ENCODE peak calls at places on chromosomes 13 and 19, in seven cellular contexts. One of them, this sample, is unnamed.

GRCh38 chr19:13428352-13428751 is 77.9 kb downstream of the CACNA1A start:
- DNase-seq in thoracic aorta: no peak
- DNase-seq in BE2C: peak; percentile 19
- DNase-seq in fibroblast of villous mesenchyme: peak; percentile 2
- DNase-seq in gastrocnemius medialis: no peak
- DNase-seq in astrocyte of the spinal cord: no peak
- DNase-seq in A673: peak; percentile 35
- DNase-seq in this sample: no peak

GRCh38 chr19:30069535-30070197 is 127.6 kb downstream of the URI1 start:
- DNase-seq in gastrocnemius medialis: no peak
- DNase-seq in A673: no peak
- DNase-seq in astrocyte of the spinal cord: no peak
- DNase-seq in BE2C: no peak
- DNase-seq in thoracic aorta: no peak
- DNase-seq in fibroblast of villous mesenchyme: no peak
- DNase-seq in this sample: no peak

GRCh38 chr13:27171244-27171829 is at the start of gene USP12:
- DNase-seq in thoracic aorta: peak; percentile 15
- DNase-seq in gastrocnemius medialis: no peak
- DNase-seq in fibroblast of villous mesenchyme: peak; percentile 28
- DNase-seq in A673: peak; percentile 54
- DNase-seq in BE2C: peak; percentile 71
- DNase-seq in astrocyte of the spinal cord: no peak
- DNase-seq in this sample: no peak

GRCh38 chr19:46714523-46715106 is 2.3 kb downstream of the PRKD2 start:
- DNase-seq in A673: no peak
- DNase-seq in astrocyte of the spinal cord: no peak
- DNase-seq in BE2C: no peak
- DNase-seq in fibroblast of villous mesenchyme: peak; percentile 50
- DNase-seq in gastrocnemius medialis: no peak
- DNase-seq in thoracic aorta: no peak
- DNase-seq in this sample: no peak

GRCh38 chr13:33285420-33286124 is at the start of gene STARD13:
- DNase-seq in astrocyte of the spinal cord: peak; percentile 98
- DNase-seq in gastrocnemius medialis: peak; percentile 92
- DNase-seq in fibroblast of villous mesenchyme: peak; percentile 98
- DNase-seq in A673: peak; percentile 98
- DNase-seq in BE2C: peak; percentile 87
- DNase-seq in thoracic aorta: peak; percentile 93
- DNase-seq in this sample: peak; percentile 96

GRCh38 chr13:46845146-46845545 is 48.2 kb upstream of the ESD start:
- DNase-seq in thoracic aorta: no peak
- DNase-seq in A673: no peak
- DNase-seq in gastrocnemius medialis: no peak
- DNase-seq in astrocyte of the spinal cord: no peak
- DNase-seq in BE2C: no peak
- DNase-seq in fibroblast of villous mesenchyme: no peak
- DNase-seq in this sample: no peak

GRCh38 chr13:61608138-61608537 is 192.5 kb upstream of the PCDH20 start:
- DNase-seq in fibroblast of villous mesenchyme: no peak
- DNase-seq in A673: no peak
- DNase-seq in gastrocnemius medialis: no peak
- DNase-seq in astrocyte of the spinal cord: no peak
- DNase-seq in thoracic aorta: no peak
- DNase-seq in BE2C: no peak
- DNase-seq in this sample: no peak

GRCh38 chr19:13082192-13083007 is 20.3 kb downstream of the LYL1 start:
- DNase-seq in gastrocnemius medialis: no peak
- DNase-seq in BE2C: peak; percentile 80
- DNase-seq in fibroblast of villous mesenchyme: peak; percentile 56
- DNase-seq in astrocyte of the spinal cord: peak; percentile 95
- DNase-seq in A673: peak; percentile 51
- DNase-seq in thoracic aorta: no peak
- DNase-seq in this sample: no peak

GRCh38 chr19:54136086-54136863 is 1.3 kb upstream of the CNOT3 start:
- DNase-seq in A673: no peak
- DNase-seq in astrocyte of the spinal cord: no peak
- DNase-seq in gastrocnemius medialis: no peak
- DNase-seq in fibroblast of villous mesenchyme: no peak
- DNase-seq in BE2C: no peak
- DNase-seq in thoracic aorta: no peak
- DNase-seq in this sample: no peak

GRCh38 chr13:114044486-114044885 is 70.6 kb upstream of the C13orf46 start:
- DNase-seq in fibroblast of villous mesenchyme: peak; percentile 99
- DNase-seq in astrocyte of the spinal cord: peak; percentile 6
- DNase-seq in A673: peak; percentile 11
- DNase-seq in gastrocnemius medialis: no peak
- DNase-seq in BE2C: no peak
- DNase-seq in thoracic aorta: no peak
- DNase-seq in this sample: no peak

GRCh38 chr13:114042066-114042815 is 68.4 kb upstream of the C13orf46 start:
- DNase-seq in astrocyte of the spinal cord: no peak
- DNase-seq in BE2C: no peak
- DNase-seq in fibroblast of villous mesenchyme: no peak
- DNase-seq in thoracic aorta: no peak
- DNase-seq in gastrocnemius medialis: no peak
- DNase-seq in A673: no peak
- DNase-seq in this sample: no peak

GRCh38 chr13:114045113-114045735 is 71.3 kb upstream of the C13orf46 start:
- DNase-seq in A673: no peak
- DNase-seq in astrocyte of the spinal cord: no peak
- DNase-seq in thoracic aorta: no peak
- DNase-seq in gastrocnemius medialis: no peak
- DNase-seq in BE2C: no peak
- DNase-seq in fibroblast of villous mesenchyme: peak; percentile 56
- DNase-seq in this sample: no peak

GRCh38 chr13:114041493-114041892 is 67.6 kb upstream of the C13orf46 start:
- DNase-seq in fibroblast of villous mesenchyme: no peak
- DNase-seq in gastrocnemius medialis: no peak
- DNase-seq in BE2C: no peak
- DNase-seq in A673: no peak
- DNase-seq in astrocyte of the spinal cord: no peak
- DNase-seq in thoracic aorta: no peak
- DNase-seq in this sample: no peak

GRCh38 chr13:114043421-114044053 is 69.7 kb upstream of the C13orf46 start:
- DNase-seq in gastrocnemius medialis: peak; percentile 71
- DNase-seq in fibroblast of villous mesenchyme: peak; percentile 100
- DNase-seq in A673: peak; percentile 62
- DNase-seq in thoracic aorta: no peak
- DNase-seq in BE2C: peak; percentile 81
- DNase-seq in astrocyte of the spinal cord: peak; percentile 64
- DNase-seq in this sample: peak; percentile 75
- TF ChIP-seq CTCF in gastrocnemius medialis: no peak
- TF ChIP-seq CTCF in fibroblast of villous mesenchyme: peak; percentile 48
- TF ChIP-seq CTCF in A673: no peak
- TF ChIP-seq CTCF in thoracic aorta: no peak
- TF ChIP-seq CTCF in BE2C: no peak
- TF ChIP-seq CTCF in astrocyte of the spinal cord: peak; percentile 15
- TF ChIP-seq CTCF in this sample: peak; percentile 57

GRCh38 chr19:2201473-2202148 is 34.5 kb downstream of the PLEKHJ1 start:
- DNase-seq in BE2C: no peak
- DNase-seq in gastrocnemius medialis: no peak
- DNase-seq in A673: no peak
- DNase-seq in astrocyte of the spinal cord: no peak
- DNase-seq in thoracic aorta: no peak
- DNase-seq in fibroblast of villous mesenchyme: no peak
- DNase-seq in this sample: no peak

GRCh38 chr19:2198317-2198716 is 34.6 kb downstream of the DOT1L start:
- DNase-seq in A673: no peak
- DNase-seq in BE2C: no peak
- DNase-seq in fibroblast of villous mesenchyme: no peak
- DNase-seq in gastrocnemius medialis: no peak
- DNase-seq in thoracic aorta: no peak
- DNase-seq in astrocyte of the spinal cord: no peak
- DNase-seq in this sample: no peak

GRCh38 chr19:2197270-2197669 is 33.5 kb downstream of the DOT1L start:
- DNase-seq in fibroblast of villous mesenchyme: no peak
- DNase-seq in astrocyte of the spinal cord: no peak
- DNase-seq in thoracic aorta: no peak
- DNase-seq in BE2C: no peak
- DNase-seq in A673: no peak
- DNase-seq in gastrocnemius medialis: no peak
- DNase-seq in this sample: no peak

GRCh38 chr19:2199861-2200623 is 36.1 kb downstream of the PLEKHJ1 start:
- DNase-seq in fibroblast of villous mesenchyme: no peak
- DNase-seq in thoracic aorta: no peak
- DNase-seq in gastrocnemius medialis: no peak
- DNase-seq in A673: no peak
- DNase-seq in astrocyte of the spinal cord: no peak
- DNase-seq in BE2C: no peak
- DNase-seq in this sample: no peak

GRCh38 chr19:2199215-2199614 is 35.5 kb downstream of the DOT1L start:
- DNase-seq in BE2C: peak; percentile 68
- DNase-seq in astrocyte of the spinal cord: no peak
- DNase-seq in A673: no peak
- DNase-seq in fibroblast of villous mesenchyme: no peak
- DNase-seq in thoracic aorta: no peak
- DNase-seq in gastrocnemius medialis: no peak
- DNase-seq in this sample: no peak
- TF ChIP-seq CTCF in BE2C: peak; percentile 64
- TF ChIP-seq CTCF in astrocyte of the spinal cord: peak; percentile 38
- TF ChIP-seq CTCF in A673: peak; percentile 27
- TF ChIP-seq CTCF in fibroblast of villous mesenchyme: peak; percentile 34
- TF ChIP-seq CTCF in thoracic aorta: peak; percentile 47
- TF ChIP-seq CTCF in gastrocnemius medialis: no peak
- TF ChIP-seq CTCF in this sample: no peak

GRCh38 chr19:57406516-57407123 is 4.3 kb upstream of the ZNF17 start:
- DNase-seq in astrocyte of the spinal cord: peak; percentile 22
- DNase-seq in fibroblast of villous mesenchyme: peak; percentile 56
- DNase-seq in A673: peak; percentile 70
- DNase-seq in BE2C: peak; percentile 77
- DNase-seq in thoracic aorta: no peak
- DNase-seq in gastrocnemius medialis: no peak
- DNase-seq in this sample: no peak
- TF ChIP-seq CTCF in astrocyte of the spinal cord: peak; percentile 80
- TF ChIP-seq CTCF in fibroblast of villous mesenchyme: peak; percentile 79
- TF ChIP-seq CTCF in A673: peak; percentile 84
- TF ChIP-seq CTCF in BE2C: peak; percentile 89
- TF ChIP-seq CTCF in thoracic aorta: no peak
- TF ChIP-seq CTCF in gastrocnemius medialis: no peak
- TF ChIP-seq CTCF in this sample: peak; percentile 90

GRCh38 chr19:7933828-7934725 is 8.1 kb upstream of the CTXN1 start:
- DNase-seq in astrocyte of the spinal cord: no peak
- DNase-seq in thoracic aorta: no peak
- DNase-seq in fibroblast of villous mesenchyme: no peak
- DNase-seq in A673: no peak
- DNase-seq in gastrocnemius medialis: no peak
- DNase-seq in BE2C: no peak
- DNase-seq in this sample: no peak
- TF ChIP-seq CTCF in astrocyte of the spinal cord: no peak
- TF ChIP-seq CTCF in thoracic aorta: no peak
- TF ChIP-seq CTCF in fibroblast of villous mesenchyme: no peak
- TF ChIP-seq CTCF in A673: peak; percentile 7
- TF ChIP-seq CTCF in gastrocnemius medialis: no peak
- TF ChIP-seq CTCF in BE2C: no peak
- TF ChIP-seq CTCF in this sample: no peak

GRCh38 chr13:54301085-54301484 is 1272.5 kb downstream of the OLFM4 start:
- DNase-seq in astrocyte of the spinal cord: no peak
- DNase-seq in BE2C: no peak
- DNase-seq in fibroblast of villous mesenchyme: no peak
- DNase-seq in A673: no peak
- DNase-seq in gastrocnemius medialis: no peak
- DNase-seq in thoracic aorta: no peak
- DNase-seq in this sample: no peak
- TF ChIP-seq CTCF in astrocyte of the spinal cord: no peak
- TF ChIP-seq CTCF in BE2C: no peak
- TF ChIP-seq CTCF in fibroblast of villous mesenchyme: no peak
- TF ChIP-seq CTCF in A673: no peak
- TF ChIP-seq CTCF in gastrocnemius medialis: no peak
- TF ChIP-seq CTCF in thoracic aorta: no peak
- TF ChIP-seq CTCF in this sample: no peak

This sample was measured in AG09319.